ENCODE peak calls at places on chromosomes 11 and 22, in eight cellular contexts. One of them, this sample, is unnamed.
A peak's percentile ranks its signal among the peaks of the same experiment; 100 is the strongest.

GRCh38 chr11:82790723-82791487 is 57.2 kb upstream of the FAM181B start:
- DNase-seq in activated naive CD8-positive, alpha-beta T cell treated with anti-CD3 and anti-CD28 coated beads for 36 hours: no peak
- DNase-seq in posterior vena cava: no peak
- DNase-seq in RCC 7860: no peak
- DNase-seq in neural crest cell: no peak
- DNase-seq in posterior cingulate gyrus: no peak
- DNase-seq in skeletal muscle cell: peak; percentile 4
- DNase-seq in gastrocnemius medialis: no peak
- DNase-seq in this sample: no peak

GRCh38 chr22:39518124-39518786 is 2.1 kb upstream of the ATF4 start:
- DNase-seq in skeletal muscle cell: no peak
- DNase-seq in activated naive CD8-positive, alpha-beta T cell treated with anti-CD3 and anti-CD28 coated beads for 36 hours: no peak
- DNase-seq in posterior cingulate gyrus: no peak
- DNase-seq in neural crest cell: no peak
- DNase-seq in gastrocnemius medialis: no peak
- DNase-seq in RCC 7860: no peak
- DNase-seq in posterior vena cava: no peak
- DNase-seq in this sample: no peak

GRCh38 chr11:32316232-32316631 is 119.1 kb downstream of the WT1 start:
- DNase-seq in neural crest cell: no peak
- DNase-seq in activated naive CD8-positive, alpha-beta T cell treated with anti-CD3 and anti-CD28 coated beads for 36 hours: no peak
- DNase-seq in posterior cingulate gyrus: no peak
- DNase-seq in skeletal muscle cell: no peak
- DNase-seq in RCC 7860: no peak
- DNase-seq in gastrocnemius medialis: no peak
- DNase-seq in posterior vena cava: no peak
- DNase-seq in this sample: no peak

GRCh38 chr22:46010177-46010867 is 33.4 kb upstream of the WNT7B start:
- DNase-seq in gastrocnemius medialis: peak; percentile 14
- DNase-seq in activated naive CD8-positive, alpha-beta T cell treated with anti-CD3 and anti-CD28 coated beads for 36 hours: no peak
- DNase-seq in posterior vena cava: peak; percentile 74
- DNase-seq in RCC 7860: peak; percentile 84
- DNase-seq in posterior cingulate gyrus: peak; percentile 76
- DNase-seq in neural crest cell: no peak
- DNase-seq in skeletal muscle cell: no peak
- DNase-seq in this sample: no peak

GRCh38 chr11:18408558-18409242 is 3.4 kb upstream of the LDHC start:
- DNase-seq in RCC 7860: no peak
- DNase-seq in activated naive CD8-positive, alpha-beta T cell treated with anti-CD3 and anti-CD28 coated beads for 36 hours: no peak
- DNase-seq in gastrocnemius medialis: no peak
- DNase-seq in skeletal muscle cell: no peak
- DNase-seq in posterior vena cava: no peak
- DNase-seq in neural crest cell: no peak
- DNase-seq in posterior cingulate gyrus: no peak
- DNase-seq in this sample: no peak

GRCh38 chr11:76371170-76371569 is 9.8 kb downstream of the THAP12 start:
- DNase-seq in activated naive CD8-positive, alpha-beta T cell treated with anti-CD3 and anti-CD28 coated beads for 36 hours: peak; percentile 19
- DNase-seq in posterior cingulate gyrus: no peak
- DNase-seq in posterior vena cava: no peak
- DNase-seq in gastrocnemius medialis: no peak
- DNase-seq in skeletal muscle cell: peak; percentile 39
- DNase-seq in RCC 7860: peak; percentile 45
- DNase-seq in neural crest cell: no peak
- DNase-seq in this sample: no peak

GRCh38 chr11:29627541-29627940 is 389.3 kb downstream of the KCNA4 start:
- DNase-seq in RCC 7860: no peak
- DNase-seq in posterior cingulate gyrus: no peak
- DNase-seq in neural crest cell: no peak
- DNase-seq in activated naive CD8-positive, alpha-beta T cell treated with anti-CD3 and anti-CD28 coated beads for 36 hours: no peak
- DNase-seq in posterior vena cava: no peak
- DNase-seq in skeletal muscle cell: peak; percentile 79
- DNase-seq in gastrocnemius medialis: no peak
- DNase-seq in this sample: no peak

GRCh38 chr22:44023404-44024287 is 456 bp upstream of the PARVB start:
- DNase-seq in activated naive CD8-positive, alpha-beta T cell treated with anti-CD3 and anti-CD28 coated beads for 36 hours: peak; percentile 67
- DNase-seq in posterior cingulate gyrus: peak; percentile 90
- DNase-seq in skeletal muscle cell: no peak
- DNase-seq in neural crest cell: peak; percentile 28
- DNase-seq in gastrocnemius medialis: peak; percentile 61
- DNase-seq in posterior vena cava: peak; percentile 90
- DNase-seq in RCC 7860: peak; percentile 20
- DNase-seq in this sample: no peak

GRCh38 chr11:61281581-61282250 is 13.4 kb downstream of the VWCE start:
- DNase-seq in gastrocnemius medialis: no peak
- DNase-seq in neural crest cell: peak; percentile 56
- DNase-seq in posterior cingulate gyrus: peak; percentile 50
- DNase-seq in skeletal muscle cell: no peak
- DNase-seq in posterior vena cava: no peak
- DNase-seq in activated naive CD8-positive, alpha-beta T cell treated with anti-CD3 and anti-CD28 coated beads for 36 hours: peak; percentile 36
- DNase-seq in RCC 7860: no peak
- DNase-seq in this sample: no peak